ENCODE peak calls at places on chromosome 2, in ten cellular contexts. V, X, C, T, J, Y, M, P, U and B are unnamed samples.

GRCh38 chr2:217876253-217876570 is 126.6 kb downstream of the TNS1 start:
- DNase-seq in T (no peak), Y (no peak), J (no peak), M (no peak), C (no peak), V (no peak), P (no peak), U (no peak), X (no peak), B (no peak)

GRCh38 chr2:45729753-45730512 is 78.5 kb downstream of the PRKCE start:
- DNase-seq in C (no peak), Y (no peak), P (peak), V (no peak), T (no peak), U (no peak), J (no peak), M (peak), X (peak), B (peak)

GRCh38 chr2:6784299-6784698 is 81.4 kb downstream of the CMPK2 start:
- DNase-seq in X (no peak), P (no peak), Y (no peak), T (no peak), U (no peak), C (no peak), V (no peak), M (no peak), J (no peak), B (no peak)

GRCh38 chr2:70381821-70382220 is 80.0 kb upstream of the FAM136A start:
- DNase-seq in C (no peak), P (no peak), Y (no peak), U (no peak), J (no peak), V (no peak), T (no peak), M (no peak), X (no peak), B (no peak)

GRCh38 chr2:219628986-219629901 is 1.8 kb downstream of the SLC4A3 start:
- DNase-seq in Y (no peak), P (no peak), J (no peak), V (no peak), C (no peak), U (no peak), X (no peak), T (no peak), M (no peak), B (no peak)

GRCh38 chr2:240441993-240442411 is 6.5 kb downstream of the GPC1 start:
- DNase-seq in U (peak), V (no peak), T (no peak), Y (no peak), C (no peak), P (no peak), M (no peak), X (no peak), J (no peak), B (no peak)

GRCh38 chr2:58137221-58137620 is 90.6 kb downstream of the VRK2 start:
- DNase-seq in T (no peak), J (no peak), U (no peak), V (peak), M (no peak), C (no peak), X (no peak), Y (no peak), P (peak), B (no peak)

GRCh38 chr2:120856421-120856862 is 120.8 kb downstream of the GLI2 start:
- DNase-seq in P (peak), V (no peak), U (no peak), C (no peak), X (no peak), T (no peak), J (no peak), M (peak), Y (no peak), B (no peak)

GRCh38 chr2:145094353-145094752 is 574.4 kb upstream of the ZEB2 start:
- DNase-seq in V (no peak), J (no peak), C (no peak), T (no peak), Y (no peak), U (no peak), M (no peak), P (no peak), X (no peak), B (no peak)

GRCh38 chr2:43406643-43407042 is 180.2 kb upstream of the ZFP36L2 start:
- DNase-seq in Y (no peak), C (no peak), X (no peak), T (no peak), U (no peak), V (no peak), M (no peak), J (no peak), P (no peak), B (no peak)

GRCh38 chr2:28350196-28350595 is 42.5 kb upstream of the FOSL2 start:
- DNase-seq in J (no peak), P (no peak), C (no peak), Y (no peak), X (no peak), M (no peak), T (no peak), U (no peak), V (no peak), B (no peak)

GRCh38 chr2:203427061-203427460 is 98.9 kb downstream of the ABI2 start:
- DNase-seq in V (no peak), T (no peak), M (no peak), P (peak), U (no peak), Y (no peak), X (no peak), J (no peak), C (no peak), B (no peak)

GRCh38 chr2:72153924-72154323 is 6.3 kb upstream of the CYP26B1 start:
- DNase-seq in M (peak), P (no peak), V (no peak), C (no peak), Y (no peak), J (no peak), X (no peak), U (no peak), T (no peak), B (no peak)

GRCh38 chr2:203734276-203734983 is 28.0 kb downstream of the CD28 start:
- DNase-seq in M (peak), P (no peak), U (peak), C (no peak), J (no peak), X (no peak), V (no peak), T (no peak), Y (no peak), B (no peak)

GRCh38 chr2:97911210-97911921 is 84.4 kb downstream of the TMEM131 start:
- DNase-seq in C (no peak), P (peak), U (no peak), Y (no peak), M (no peak), T (no peak), J (no peak), V (no peak), X (peak), B (peak)

GRCh38 chr2:71664161-71664560 is 210.8 kb downstream of the DYSF start:
- DNase-seq in U (no peak), P (no peak), V (no peak), Y (no peak), T (no peak), J (no peak), X (no peak), C (no peak), M (peak), B (no peak)

GRCh38 chr2:224941958-224942357 is 100.3 kb downstream of the DOCK10 start:
- DNase-seq in M (no peak), J (no peak), C (no peak), X (no peak), V (no peak), P (no peak), Y (no peak), U (no peak), T (no peak), B (no peak)

GRCh38 chr2:70732736-70733427 is 35.1 kb downstream of the ADD2 start:
- DNase-seq in M (peak), X (no peak), P (no peak), C (no peak), T (no peak), V (no peak), U (no peak), Y (no peak), J (no peak), B (no peak)

GRCh38 chr2:161030260-161031063 is 129.8 kb upstream of the TANK start:
- DNase-seq in Y (no peak), X (no peak), V (peak), P (peak), M (no peak), T (no peak), J (peak), C (no peak), U (no peak), B (no peak)

GRCh38 chr2:127200962-127201361 is 19.1 kb downstream of the CYP27C1 start:
- DNase-seq in T (no peak), J (no peak), X (no peak), P (no peak), U (no peak), M (no peak), V (no peak), Y (no peak), C (no peak), B (no peak)

GRCh38 chr2:172964511-172964910 is 111.1 kb upstream of the MAP3K20 start:
- DNase-seq in P (no peak), C (no peak), J (no peak), V (no peak), M (no peak), T (no peak), X (no peak), Y (no peak), U (no peak), B (no peak)

GRCh38 chr2:72146357-72147302 is 1.0 kb downstream of the CYP26B1 start:
- DNase-seq in J (no peak), V (no peak), T (no peak), M (peak), X (no peak), C (no peak), P (no peak), Y (peak), U (no peak), B (no peak)

GRCh38 chr2:180010701-180011100 is 3.6 kb upstream of the CWC22 start:
- DNase-seq in J (no peak), T (no peak), C (no peak), U (no peak), P (no peak), Y (no peak), X (no peak), M (no peak), V (no peak), B (no peak)

GRCh38 chr2:46175409-46175808 is 121.8 kb upstream of the EPAS1 start:
- DNase-seq in X (no peak), C (no peak), V (no peak), J (no peak), T (no peak), M (no peak), P (peak), U (no peak), Y (no peak), B (no peak)

GRCh38 chr2:38690499-38691420 is 24.8 kb downstream of the GALM start:
- DNase-seq in T (peak), P (peak), U (no peak), J (no peak), Y (no peak), X (no peak), C (peak), M (no peak), V (peak), B (no peak)

GRCh38 chr2:48841126-48841525 is 85.6 kb upstream of the LHCGR start:
- DNase-seq in Y (no peak), T (no peak), U (no peak), V (no peak), P (no peak), J (no peak), C (no peak), M (no peak), X (no peak), B (no peak)

GRCh38 chr2:157190151-157190550 is 67.4 kb upstream of the GALNT5 start:
- DNase-seq in P (peak), U (no peak), C (no peak), T (no peak), X (no peak), V (peak), M (no peak), Y (no peak), J (no peak), B (no peak)

GRCh38 chr2:65228249-65228750 is 669 bp downstream of the ACTR2 start:
- DNase-seq in V (no peak), M (no peak), C (no peak), T (no peak), P (no peak), Y (no peak), X (peak), J (no peak), U (no peak), B (peak)

GRCh38 chr2:20264629-20265028 is 39.7 kb upstream of the SDC1 start:
- DNase-seq in V (no peak), Y (no peak), X (no peak), P (no peak), T (no peak), M (no peak), C (no peak), U (no peak), J (no peak), B (no peak)

GRCh38 chr2:20273045-20273444 is 48.1 kb upstream of the SDC1 start:
- DNase-seq in C (no peak), P (no peak), X (no peak), V (no peak), T (no peak), U (no peak), Y (no peak), M (no peak), J (no peak), B (no peak)

DNA sequence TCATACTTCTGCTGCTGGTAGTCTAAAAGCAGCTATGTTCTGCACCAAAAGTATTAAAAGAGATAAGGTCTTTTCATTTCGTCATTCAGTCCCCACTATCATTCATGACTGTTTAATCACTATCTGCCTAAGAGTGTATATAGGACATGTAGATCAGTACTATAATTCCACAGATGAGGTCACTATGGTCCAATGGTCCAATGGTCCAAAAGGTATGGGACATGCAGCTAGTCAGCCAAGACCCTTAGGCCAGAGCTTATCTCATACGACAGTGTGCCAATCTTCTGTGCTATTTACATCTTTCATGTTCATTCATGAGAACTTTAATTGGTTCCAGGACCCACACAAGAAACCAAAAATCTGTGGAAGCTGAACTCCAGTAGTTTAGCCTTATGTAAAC is 42.6 kb upstream of the SDC1 start:
- DNase-seq in Y (no peak), U (no peak), P (no peak), X (no peak), T (no peak), V (no peak), C (no peak), J (no peak), M (no peak), B (no peak)
- H3K4me3 ChIP-seq in Y (no peak), U (no peak), P (no peak), X (no peak), T (no peak), V (no peak), C (no peak), J (no peak), M (no peak), B (no peak)

DNA sequence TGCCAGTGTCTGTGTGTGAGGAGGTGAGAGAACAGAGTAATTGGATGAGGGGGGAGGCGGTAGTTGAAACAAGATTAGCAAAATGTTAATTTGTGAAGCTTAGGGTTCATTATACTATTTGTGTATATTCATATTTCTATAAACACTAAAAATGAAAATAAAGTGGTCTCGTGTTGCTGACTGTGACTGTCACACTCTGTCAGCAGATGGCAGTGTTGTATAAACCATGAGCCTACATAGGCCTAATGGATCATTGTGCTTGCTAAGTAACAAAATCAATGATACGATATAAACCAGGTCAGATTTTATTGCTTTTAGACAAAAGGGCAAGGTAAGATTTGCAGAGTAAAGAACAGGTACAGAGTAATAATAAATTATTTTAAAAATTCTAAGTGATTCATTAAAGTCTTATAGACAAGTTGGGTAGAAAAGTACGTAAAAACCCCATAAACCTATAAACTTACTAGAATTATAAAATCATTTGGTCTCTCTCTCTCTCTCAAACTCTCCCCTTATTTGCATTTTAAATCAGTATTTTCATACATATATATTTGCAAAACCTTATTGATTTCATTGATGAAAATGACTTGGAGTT is 182.7 kb downstream of the RPIA start:
- DNase-seq in T (peak), Y (no peak), J (no peak), X (peak), P (peak), V (peak), U (no peak), C (peak), M (peak), B (no peak)
- TF ChIP-seq CTCF in T (peak), Y (peak), J (peak), X (peak), P (peak), V (peak), U (peak), C (peak), M (peak), B (no peak)

GRCh38 chr2:100321181-100321880 is 970 bp downstream of the LONRF2 start:
- DNase-seq in M (peak), C (no peak), T (peak), Y (peak), V (no peak), P (peak), X (no peak), U (peak), J (no peak), B (no peak)

GRCh38 chr2:100320547-100321180 is 1.6 kb downstream of the LONRF2 start:
- DNase-seq in Y (no peak), V (no peak), U (no peak), P (no peak), J (no peak), C (no peak), X (no peak), M (peak), T (no peak), B (no peak)

GRCh38 chr2:100317634-100318033 is 4.7 kb downstream of the LONRF2 start:
- DNase-seq in Y (no peak), M (no peak), P (no peak), U (no peak), T (no peak), X (no peak), C (no peak), J (no peak), V (no peak), B (no peak)

GRCh38 chr2:100327742-100328141 is 5.4 kb upstream of the LONRF2 start:
- DNase-seq in X (no peak), P (no peak), Y (no peak), T (no peak), V (no peak), M (no peak), J (no peak), U (no peak), C (no peak), B (no peak)

DNA sequence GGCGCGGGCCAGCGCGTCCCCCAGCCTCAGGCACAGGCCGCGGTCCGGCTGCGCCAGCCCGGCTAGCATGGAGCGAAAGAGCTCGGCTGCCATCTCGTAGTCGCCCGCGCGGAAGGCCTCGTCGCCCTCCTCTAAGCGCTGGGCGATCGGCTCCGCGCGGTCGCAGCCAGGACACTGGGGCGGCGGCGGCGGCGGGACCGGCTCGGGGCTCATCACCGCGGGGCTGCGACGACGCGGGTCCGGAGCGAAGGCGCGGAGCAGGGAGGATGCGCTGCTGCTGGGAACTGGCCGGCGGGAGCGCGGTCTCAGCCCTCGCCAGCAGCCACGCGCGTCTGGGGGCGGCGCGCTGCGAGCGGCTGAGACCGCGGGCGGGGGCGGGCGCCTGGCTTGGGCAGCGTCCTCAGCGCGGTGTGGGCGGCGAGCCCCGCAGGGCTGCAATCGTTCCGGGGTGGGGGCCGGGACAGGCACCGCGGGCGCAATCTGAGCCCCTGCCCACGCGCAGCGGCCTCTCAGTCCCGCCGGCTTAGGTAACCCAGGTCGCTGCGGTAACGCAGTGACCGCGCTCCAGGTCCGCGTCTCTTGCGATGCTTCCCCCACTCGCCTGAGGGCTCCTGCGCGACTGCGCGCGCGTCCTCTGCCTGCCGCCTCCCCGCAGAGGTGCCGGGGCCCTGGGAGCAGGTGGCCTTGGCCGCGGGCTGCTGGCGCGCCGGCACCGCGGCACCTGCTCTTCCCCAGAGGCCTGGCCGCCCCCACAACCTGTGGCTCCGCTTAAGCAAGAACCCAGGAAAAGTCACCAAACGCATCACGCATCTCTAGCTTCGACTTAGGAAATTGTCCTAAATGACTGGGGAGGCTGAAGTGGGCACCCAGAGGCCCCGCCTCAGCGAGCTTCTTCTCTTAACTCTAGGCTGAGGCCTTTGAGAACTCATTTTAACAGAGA is at the start of gene LONRF2:
- DNase-seq in X (peak), C (no peak), V (no peak), P (no peak), Y (peak), U (peak), T (peak), M (peak), J (no peak), B (no peak)
- H3K4me3 ChIP-seq in X (no peak), C (peak), V (peak), P (peak), Y (peak), U (peak), T (peak), M (peak), J (peak), B (no peak)

DNA sequence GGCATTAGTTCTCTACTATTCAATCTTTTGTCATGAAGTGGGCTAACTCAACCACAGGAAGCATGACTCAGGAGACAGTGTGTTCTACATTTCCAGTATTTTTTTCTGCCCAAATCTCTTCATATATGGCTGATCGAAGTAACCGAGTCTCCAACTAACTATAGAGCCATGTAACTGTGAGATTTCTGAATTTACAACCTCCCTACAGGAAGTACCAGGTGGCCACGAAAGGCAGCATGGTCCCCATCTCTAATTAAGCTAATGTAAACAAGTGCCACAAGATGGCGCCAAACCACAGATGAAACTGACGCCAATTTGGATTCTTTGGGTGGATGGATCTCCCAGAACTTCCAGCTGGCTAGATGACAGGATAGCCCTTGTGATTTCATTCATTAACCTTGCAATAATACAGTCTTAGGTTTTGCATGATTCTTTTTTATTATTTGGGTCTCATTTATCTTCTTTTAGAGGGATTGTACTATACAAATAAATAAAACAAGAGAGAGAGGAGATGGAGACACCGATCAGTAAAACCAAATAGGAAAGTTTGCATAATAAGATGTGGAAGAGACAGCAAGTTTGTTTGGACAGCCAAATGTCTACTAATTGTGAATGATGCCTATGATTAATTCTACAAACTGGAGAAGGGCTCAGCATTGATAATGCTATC is 18.3 kb upstream of the ARHGAP15 start:
- DNase-seq in C (peak), P (peak), V (peak), J (peak), Y (peak), X (peak), T (peak), U (peak), M (peak), B (peak)
- TF ChIP-seq CTCF in C (peak), P (peak), V (peak), J (no peak), Y (peak), X (peak), T (peak), U (peak), M (peak), B (peak)